ENCODE peak calls at places on chromosome 14, in five cellular contexts. N is HepG2, O is H1, D is K562, C is HCT116. L is an unnamed sample.
A peak's percentile ranks its signal among the peaks of the same experiment; 100 is the strongest.

GRCh38 chr14:22849212-22849819 is 12.9 kb downstream of the MMP14 start:
- DNase-seq in N (no peak), O (no peak), D (no peak), C (no peak), L (no peak)

GRCh38 chr14:85088231-85088630 is 441.7 kb upstream of the FLRT2 start:
- DNase-seq in N (no peak), O (no peak), D (no peak), C (no peak), L (no peak)

GRCh38 chr14:64760916-64761315 is 56.7 kb downstream of the PLEKHG3 start:
- DNase-seq in N (no peak), O (no peak), D (no peak), C (no peak), L (no peak)

GRCh38 chr14:73059326-73059725 is 992 bp downstream of the RBM25 start:
- DNase-seq in N (peak; percentile 10), O (no peak), D (no peak), C (no peak), L (no peak)

GRCh38 chr14:69002069-69002468 is 23.0 kb upstream of the ACTN1 start:
- DNase-seq in N (peak; percentile 73), O (no peak), D (peak; percentile 51), C (no peak), L (no peak)

GRCh38 chr14:90805662-90806548 is 10.3 kb downstream of the TTC7B start:
- DNase-seq in N (no peak), O (no peak), D (peak; percentile 83), C (no peak), L (no peak)

GRCh38 chr14:95477411-95478089 is 38.9 kb downstream of the SYNE3 start:
- DNase-seq in N (no peak), O (no peak), D (no peak), C (no peak), L (no peak)

GRCh38 chr14:35229495-35230089 is 62.6 kb upstream of the PSMA6 start:
- DNase-seq in N (peak; percentile 49), O (no peak), D (peak; percentile 3), C (no peak), L (no peak)

GRCh38 chr14:37594916-37595808 is at the start of the genes FOXA1 and TTC6:
- DNase-seq in N (peak; percentile 96), O (no peak), D (peak; percentile 55), C (peak; percentile 31), L (no peak)

GRCh38 chr14:74578479-74578878 is 33.6 kb downstream of the LTBP2 start:
- DNase-seq in N (no peak), O (no peak), D (no peak), C (no peak), L (no peak)

GRCh38 chr14:86673523-86673969 is 1143.6 kb downstream of the FLRT2 start:
- DNase-seq in N (peak; percentile 75), O (no peak), D (no peak), C (no peak), L (no peak)

GRCh38 chr14:75649337-75649736 is 11.3 kb downstream of the ERG28 start:
- DNase-seq in N (no peak), O (no peak), D (no peak), C (no peak), L (no peak)

GRCh38 chr14:94594441-94594840 is 13.2 kb downstream of the SERPINA5 start:
- DNase-seq in N (no peak), O (no peak), D (no peak), C (no peak), L (no peak)

GRCh38 chr14:33686856-33687255 is 264.0 kb downstream of the EGLN3 start:
- DNase-seq in N (no peak), O (no peak), D (no peak), C (no peak), L (no peak)

GRCh38 chr14:36805116-36805515 is 143.5 kb downstream of the PAX9 start:
- DNase-seq in N (no peak), O (no peak), D (no peak), C (no peak), L (no peak)

GRCh38 chr14:63909984-63910383 is 57.2 kb downstream of the SYNE2 start:
- DNase-seq in N (no peak), O (no peak), D (no peak), C (no peak), L (no peak)

GRCh38 chr14:50452285-50452684 is 55.6 kb upstream of the CDKL1 start:
- DNase-seq in N (no peak), O (no peak), D (no peak), C (no peak), L (no peak)

GRCh38 chr14:99644723-99645544 is at the start of gene HHIPL1:
- DNase-seq in N (no peak), O (no peak), D (no peak), C (no peak), L (no peak)

GRCh38 chr14:90140956-90141316 is 79.1 kb downstream of the KCNK13 start:
- DNase-seq in N (no peak), O (no peak), D (no peak), C (no peak), L (no peak)

GRCh38 chr14:89011727-89012271 is 187.3 kb downstream of the TTC8 start:
- DNase-seq in N (no peak), O (no peak), D (peak; percentile 7), C (no peak), L (no peak)

GRCh38 chr14:34262511-34262910 is 199.5 kb downstream of the SPTSSA start:
- DNase-seq in N (no peak), O (no peak), D (no peak), C (no peak), L (no peak)

GRCh38 chr14:22039938-22040780 is 366.5 kb upstream of the OR4E1 start:
- DNase-seq in N (peak; percentile 26), O (no peak), D (no peak), C (peak; percentile 18), L (no peak)

GRCh38 chr14:104968153-104968527 is 10.0 kb downstream of the AHNAK2 start:
- DNase-seq in N (no peak), O (no peak), D (no peak), C (no peak), L (no peak)

GRCh38 chr14:44649056-44649455 is 142.0 kb upstream of the FSCB start:
- DNase-seq in N (no peak), O (no peak), D (no peak), C (no peak), L (no peak)

GRCh38 chr14:50109342-50109741 is 7.0 kb downstream of the VCPKMT start:
- DNase-seq in N (peak; percentile 23), O (no peak), D (no peak), C (peak; percentile 4), L (no peak)

GRCh38 chr14:55533960-55534359 is 46.0 kb upstream of the KTN1 start:
- DNase-seq in N (no peak), O (no peak), D (no peak), C (no peak), L (no peak)

GRCh38 chr14:64806862-64807495 is 72.7 kb downstream of the SPTB start:
- DNase-seq in N (no peak), O (no peak), D (no peak), C (no peak), L (no peak)

GRCh38 chr14:89435527-89436273 is 18.7 kb upstream of the FOXN3 start:
- DNase-seq in N (no peak), O (no peak), D (no peak), C (no peak), L (no peak)

GRCh38 chr14:29352681-29353080 is 575.0 kb downstream of the PRKD1 start:
- DNase-seq in N (no peak), O (no peak), D (no peak), C (no peak), L (no peak)

GRCh38 chr14:25431211-25432076 is 381.5 kb upstream of the STXBP6 start:
- DNase-seq in N (peak; percentile 53), O (peak; percentile 15), D (peak; percentile 13), C (no peak), L (no peak)

GRCh38 chr14:48251290-48251689 is 575.9 kb upstream of the MDGA2 start:
- DNase-seq in N (no peak), O (no peak), D (no peak), C (no peak), L (no peak)

GRCh38 chr14:50954811-50955372 is 10.6 kb upstream of the PYGL start:
- DNase-seq in N (peak; percentile 33), O (no peak), D (peak; percentile 30), C (peak; percentile 23), L (peak; percentile 45)

GRCh38 chr14:77023001-77023996 is 5.2 kb downstream of the IRF2BPL start:
- DNase-seq in N (peak; percentile 97), O (no peak), D (no peak), C (no peak), L (no peak)
- TF ChIP-seq CTCF in N (peak; percentile 54), O (peak; percentile 18), D (no peak), C (peak; percentile 18), L (no peak)

DNA sequence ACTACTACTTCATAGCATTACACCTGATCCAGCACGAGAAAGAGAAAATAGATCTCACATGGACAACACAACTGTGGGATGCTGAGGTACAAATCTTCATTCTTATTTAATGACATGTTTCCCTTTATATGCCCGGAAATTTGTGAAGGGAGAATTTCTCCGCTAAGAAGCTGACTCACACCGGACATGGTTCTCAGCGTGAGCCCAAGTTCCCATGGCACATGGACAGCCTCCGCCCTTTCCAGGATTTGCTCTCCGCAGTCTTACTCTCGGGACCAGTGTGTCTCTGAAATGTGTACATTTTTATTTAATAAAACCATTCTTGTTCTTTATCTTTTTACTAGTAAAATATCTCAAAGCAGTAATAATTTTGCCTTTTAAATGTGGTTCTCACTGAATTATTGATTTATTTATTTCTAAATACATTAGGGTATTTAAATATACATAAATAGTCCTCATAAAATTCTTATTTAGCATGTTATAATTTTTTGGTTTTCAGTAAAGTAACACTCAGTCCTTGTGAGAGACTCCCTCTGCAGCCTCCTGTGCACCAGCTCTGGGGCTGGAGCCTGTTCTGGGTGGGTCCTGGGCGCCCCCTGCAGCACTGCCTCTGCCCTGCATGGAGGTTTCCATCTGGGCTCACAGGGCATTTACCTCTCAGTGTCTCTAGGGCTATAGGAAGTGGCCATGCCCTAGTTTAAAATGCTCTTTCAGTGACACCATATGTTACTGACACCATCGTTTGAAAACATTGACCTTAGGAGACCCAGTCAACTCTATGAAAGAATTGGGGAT is 1155.0 kb downstream of the TMEM121 start:
- DNase-seq in N (no peak), O (no peak), D (no peak), C (no peak), L (no peak)
- TF ChIP-seq SIN3A in N (no peak), O (no peak), D (no peak), C (no peak), L (no peak)

GRCh38 chr14:105993814-105994213 is 467.4 kb downstream of the TMEM121 start:
- DNase-seq in N (no peak), O (no peak), D (no peak), C (no peak), L (no peak)

DNA sequence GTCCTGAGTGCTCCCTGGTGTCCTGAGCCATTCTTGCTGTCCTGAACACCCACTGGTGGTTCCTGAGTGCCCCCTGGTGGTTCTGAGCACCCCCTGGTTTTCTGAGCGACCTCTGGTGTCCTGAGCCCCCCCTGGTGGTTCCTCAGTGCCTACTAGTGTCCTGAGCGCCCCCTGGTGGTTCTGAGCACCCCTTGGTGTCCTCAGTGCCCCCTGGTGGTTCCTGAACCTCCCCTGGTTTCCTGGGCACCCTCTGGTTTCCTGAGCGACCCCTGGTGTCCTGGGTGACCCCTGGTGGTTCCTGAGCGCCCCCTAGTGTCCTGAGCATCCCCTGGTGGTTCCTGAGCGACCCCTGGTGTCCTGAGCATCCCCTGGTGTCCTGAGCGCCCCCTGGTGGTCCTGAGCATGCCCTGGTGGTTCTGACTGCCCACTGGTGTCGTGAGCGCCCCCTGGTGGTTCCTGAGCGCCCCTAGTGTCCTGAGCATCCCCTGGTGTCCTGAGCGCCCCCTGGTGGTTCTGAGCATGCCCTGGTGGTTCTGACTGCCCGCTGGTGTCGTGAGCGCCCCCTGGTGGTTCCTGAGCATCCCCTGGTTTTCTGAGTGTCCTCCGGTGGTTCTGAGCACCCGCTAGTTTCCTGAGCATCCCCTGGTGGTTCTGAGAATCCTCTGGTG is 473.1 kb downstream of the TMEM121 start:
- DNase-seq in N (peak; percentile 50), O (no peak), D (peak; percentile 50), C (peak; percentile 24), L (no peak)
- TF ChIP-seq CTCF in N (peak; percentile 31), O (peak; percentile 96), D (peak; percentile 96), C (peak; percentile 60), L (peak; percentile 20)

GRCh38 chr14:70789361-70789760 is 20.0 kb downstream of the MAP3K9 start:
- DNase-seq in N (no peak), O (no peak), D (no peak), C (no peak), L (no peak)
- TF ChIP-seq SIN3A in N (no peak), O (no peak), D (no peak), C (no peak), L (no peak)

L was measured in Panc1.